ENCODE peak calls at places on chromosome 18, in five cellular contexts. T, Z, O, F and S are unnamed samples.

GRCh38 chr18:79527656-79528055 is 131.9 kb downstream of the NFATC1 start:
- DNase-seq in T (no peak), Z (no peak), O (no peak), F (no peak), S (no peak)

GRCh38 chr18:31373641-31374040 is 2.9 kb upstream of the DSG4 start:
- DNase-seq in T (no peak), F (no peak), Z (peak; percentile 67), O (no peak), S (no peak)

GRCh38 chr18:8610442-8610801 is 1.2 kb downstream of the RAB12 start:
- DNase-seq in O (peak; percentile 46), T (no peak), F (no peak), Z (no peak), S (no peak)

GRCh38 chr18:67977067-67977616 is 460.6 kb upstream of the DSEL start:
- DNase-seq in T (no peak), O (no peak), F (no peak), Z (no peak), S (no peak)

GRCh38 chr18:30280861-30281470 is 761.6 kb downstream of the DSC3 start:
- DNase-seq in O (peak; percentile 83), T (peak; percentile 38), F (no peak), Z (peak; percentile 42), S (peak; percentile 76)

GRCh38 chr18:51361130-51361860 is 163.8 kb upstream of the MEX3C start:
- DNase-seq in Z (peak; percentile 60), O (no peak), T (no peak), F (no peak), S (no peak)

GRCh38 chr18:2985628-2986027 is 27.3 kb downstream of the LPIN2 start:
- DNase-seq in O (peak; percentile 64), Z (peak; percentile 50), T (no peak), F (no peak), S (no peak)

GRCh38 chr18:58847383-58848071 is 17.1 kb upstream of the ZNF532 start:
- DNase-seq in O (no peak), Z (no peak), T (no peak), F (no peak), S (peak; percentile 99)

GRCh38 chr18:57837917-57838548 is 34.9 kb upstream of the ATP8B1 start:
- DNase-seq in Z (no peak), T (no peak), F (no peak), O (no peak), S (no peak)

DNA sequence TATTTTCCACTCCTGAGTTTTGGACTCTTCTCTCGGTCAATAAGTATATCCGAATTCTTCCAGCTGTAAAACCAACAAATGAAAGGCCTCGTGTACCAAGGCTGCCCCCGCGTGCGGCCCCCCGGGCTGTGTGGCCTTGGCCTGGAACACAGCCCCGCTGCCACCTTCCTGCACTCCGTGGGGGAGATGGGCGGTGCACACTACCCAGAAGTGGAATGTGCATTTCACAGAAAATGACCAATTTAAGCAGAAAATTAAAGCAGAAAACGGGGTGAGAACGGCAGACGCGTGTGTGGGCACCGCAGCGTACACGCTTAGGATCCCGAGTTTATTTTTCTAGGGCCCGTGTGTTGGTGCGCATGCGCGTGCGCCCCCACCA is 34.4 kb upstream of the ZNF516 start:
- DNase-seq in F (no peak), O (no peak), Z (no peak), T (no peak), S (no peak)
- H3K27me3 ChIP-seq in F (no peaks in the 10 kb centered on the region), O (no peaks in the 10 kb centered on the region), Z (peaks cover 31% of the 10 kb centered on the region), T (peaks cover 38% of the 10 kb centered on the region), S (peaks cover 3% of the 10 kb centered on the region)

GRCh38 chr18:47263197-47263827 is 11.9 kb upstream of the SKOR2 start:
- DNase-seq in F (no peak), Z (no peak), O (no peak), T (no peak), S (peak; percentile 70)
- H3K27me3 ChIP-seq in F (peaks cover 28% of the 10 kb centered on the region), Z (peaks cover 13% of the 10 kb centered on the region), O (peaks cover 54% of the 10 kb centered on the region), T (no peaks in the 10 kb centered on the region), S (peaks cover 50% of the 10 kb centered on the region)

DNA sequence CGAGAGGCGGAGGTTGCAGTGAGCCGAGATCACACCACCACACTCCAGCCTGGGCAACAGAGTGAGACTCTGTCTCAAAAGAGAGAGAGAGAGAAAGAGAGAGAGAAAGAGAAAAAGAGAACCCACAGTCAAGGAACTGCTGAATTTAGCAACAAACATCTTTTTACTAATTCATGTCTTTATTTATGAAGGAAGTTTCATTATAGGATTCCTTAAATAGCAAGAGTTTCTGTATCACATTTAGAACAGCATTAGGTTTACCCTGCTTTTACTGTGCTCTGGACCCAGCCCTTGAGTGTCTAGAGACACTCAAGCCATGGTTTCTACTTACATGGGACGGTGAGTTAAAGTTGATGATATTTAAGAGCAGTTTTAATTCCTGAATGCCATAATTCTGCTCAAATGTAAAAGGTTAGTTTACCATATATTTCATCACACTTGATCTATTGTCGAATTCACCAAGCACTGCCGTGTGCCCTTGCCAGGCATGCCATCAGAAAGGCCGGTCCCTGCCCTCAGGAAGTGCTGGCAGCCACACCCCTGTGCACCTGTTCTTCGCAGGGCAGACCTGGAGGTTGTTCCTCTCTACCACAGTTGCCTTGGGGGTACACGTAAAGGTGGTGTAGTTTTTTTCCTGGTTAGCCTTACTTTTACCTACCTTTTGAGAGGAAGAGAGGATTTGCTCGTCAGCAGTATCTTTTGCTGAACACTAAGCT is 153.3 kb downstream of the LDLRAD4 start:
- DNase-seq in F (peak; percentile 36), T (no peak), O (no peak), Z (no peak), S (no peak)
- H3K27me3 ChIP-seq in F (no peaks in the 10 kb centered on the region), T (no peaks in the 10 kb centered on the region), O (peaks cover 16% of the 10 kb centered on the region), Z (no peaks in the 10 kb centered on the region), S (no peaks in the 10 kb centered on the region)

DNA sequence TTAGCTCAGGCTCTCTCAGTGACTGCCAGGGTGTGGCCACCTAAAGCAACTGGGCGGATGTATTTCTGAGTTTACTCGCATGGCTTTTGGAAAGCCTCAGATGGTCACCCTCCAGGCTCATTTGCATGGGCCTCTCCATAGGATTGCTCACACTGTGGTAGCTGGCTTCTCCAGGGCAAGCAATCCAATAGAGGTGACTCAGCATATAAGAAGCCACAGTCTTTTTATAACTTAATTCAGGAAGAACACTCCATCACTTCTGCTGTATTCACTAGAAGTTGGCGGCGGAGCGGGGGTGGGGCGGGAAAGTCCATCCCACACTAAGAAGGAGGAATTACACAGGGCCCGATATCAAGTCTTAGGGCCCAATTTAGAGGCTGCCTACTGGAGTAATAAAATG is 3.6 kb upstream of the DOK6 start:
- DNase-seq in Z (no peak), T (no peak), O (no peak), F (no peak), S (peak; percentile 49)
- H3K27me3 ChIP-seq in Z (peaks cover 8% of the 10 kb centered on the region), T (no peaks in the 10 kb centered on the region), O (peaks cover 3% of the 10 kb centered on the region), F (no peaks in the 10 kb centered on the region), S (no peaks in the 10 kb centered on the region)

DNA sequence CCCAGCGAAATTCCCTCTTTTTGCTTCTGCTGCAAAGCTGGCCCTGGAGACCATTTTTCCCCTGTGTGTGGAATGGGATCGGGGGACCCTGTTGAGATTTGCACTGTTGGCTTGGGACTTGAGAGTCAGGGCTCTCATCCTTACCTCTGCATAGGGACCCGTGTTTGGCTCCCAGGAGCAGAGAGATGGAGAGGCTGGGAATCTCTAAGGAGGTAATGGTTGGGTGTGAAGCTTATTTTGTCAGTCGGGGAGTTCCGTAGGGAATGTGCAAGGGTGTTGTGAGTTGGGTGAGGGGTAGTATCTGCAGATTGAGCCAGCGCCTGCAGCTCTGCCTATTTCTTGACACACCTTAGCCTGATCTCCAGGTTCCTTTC is 4.5 kb downstream of the GATA6 start:
- DNase-seq in T (no peak), Z (no peak), F (no peak), O (no peak), S (no peak)
- H3K27me3 ChIP-seq in T (peaks cover 41% of the 10 kb centered on the region), Z (no peaks in the 10 kb centered on the region), F (no peaks in the 10 kb centered on the region), O (no peaks in the 10 kb centered on the region), S (peaks cover 30% of the 10 kb centered on the region)

DNA sequence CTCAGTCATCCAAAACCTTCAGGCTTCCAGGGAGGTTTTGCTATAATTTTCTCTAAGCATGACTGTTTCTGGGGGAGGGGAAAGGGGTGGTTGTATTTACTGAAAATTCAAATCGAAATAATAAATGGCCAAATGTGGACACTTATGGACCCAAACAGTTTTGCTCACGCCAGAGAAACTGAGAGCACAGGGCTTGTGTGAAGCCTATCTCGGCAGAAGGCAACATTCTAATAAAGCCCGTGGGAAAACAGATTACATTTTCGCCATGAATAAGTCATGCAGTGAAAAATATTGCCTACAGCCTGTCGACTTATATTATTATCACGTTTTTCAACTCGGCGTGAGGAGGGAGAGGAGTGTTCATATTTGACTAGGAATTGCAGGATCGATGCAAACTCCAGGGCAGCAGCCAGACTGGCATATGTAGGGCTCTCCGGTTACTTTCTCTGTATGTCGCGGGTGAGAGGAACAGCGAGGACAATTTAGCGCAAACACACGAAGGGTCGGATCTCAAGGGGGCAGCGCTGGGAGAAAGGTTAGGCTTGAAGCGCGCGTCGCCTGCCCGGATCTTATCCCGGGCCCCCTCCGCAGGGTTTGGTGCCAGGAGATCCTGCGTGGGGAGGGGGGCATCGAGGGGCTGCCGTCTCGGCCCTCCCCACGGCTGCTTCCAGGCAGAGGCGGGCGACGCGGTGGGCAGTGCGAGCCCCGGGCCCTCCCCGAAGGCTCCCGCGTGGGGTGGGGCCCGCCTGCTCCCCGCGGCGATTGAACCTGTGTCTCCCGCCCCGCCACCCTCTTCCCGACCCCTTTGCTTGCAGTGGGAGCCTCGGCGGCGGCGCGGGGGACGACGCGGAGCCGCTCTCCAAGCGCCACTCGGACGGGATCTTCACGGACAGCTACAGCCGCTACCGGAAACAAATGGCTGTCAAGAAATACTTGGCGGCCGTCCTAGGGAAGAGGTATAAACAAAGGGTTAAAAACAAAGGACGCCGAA is 4.3 kb downstream of the ADCYAP1 start:
- DNase-seq in F (no peak), T (no peak), Z (no peak), O (peak; percentile 21), S (peak; percentile 40)
- H3K27me3 ChIP-seq in F (peaks cover 25% of the 10 kb centered on the region), T (peaks cover 14% of the 10 kb centered on the region), Z (peaks cover 59% of the 10 kb centered on the region), O (peaks cover 85% of the 10 kb centered on the region), S (peaks cover 65% of the 10 kb centered on the region)

GRCh38 chr18:47253101-47253654 is 1.7 kb upstream of the SKOR2 start:
- DNase-seq in F (no peak), O (no peak), T (no peak), Z (no peak), S (no peak)
- H3K27me3 ChIP-seq in F (peaks cover 29% of the 10 kb centered on the region), O (peaks cover 91% of the 10 kb centered on the region), T (peaks cover 7% of the 10 kb centered on the region), Z (peaks cover 28% of the 10 kb centered on the region), S (peaks cover 86% of the 10 kb centered on the region)

DNA sequence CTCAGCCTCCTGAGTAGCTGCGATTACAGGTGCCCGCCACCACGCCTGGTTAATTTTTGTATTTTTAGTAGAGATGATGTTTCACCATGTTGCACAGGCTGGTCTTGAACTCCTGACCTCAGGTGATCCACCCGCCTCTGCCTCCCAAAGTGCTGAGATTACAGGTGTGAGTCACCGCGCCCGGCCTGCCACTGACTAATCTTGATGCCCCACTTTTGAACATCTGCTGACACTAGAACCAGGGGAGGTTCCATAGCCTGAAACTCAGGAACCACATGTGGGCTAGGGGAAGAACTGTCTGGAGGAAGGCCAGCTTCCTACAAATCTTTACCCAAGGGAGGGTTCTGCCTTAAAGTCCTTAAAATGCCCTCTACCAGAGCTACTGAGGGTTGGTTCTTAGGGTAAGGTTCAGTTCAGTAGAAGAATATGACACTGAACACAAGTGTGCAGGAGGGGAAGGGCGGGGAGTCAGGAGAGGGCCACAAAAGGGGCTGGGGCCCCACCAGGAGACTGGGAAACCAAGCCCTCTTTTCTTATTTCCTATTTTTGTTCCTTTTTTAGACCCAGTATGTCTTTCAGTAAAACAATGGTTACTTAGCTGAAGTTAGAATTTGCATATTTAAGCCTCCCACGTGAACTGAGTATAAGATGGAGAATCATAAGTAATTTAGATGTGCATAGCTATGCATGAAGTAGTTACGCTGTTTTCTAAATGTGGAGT is 6.3 kb upstream of the RAB31 start:
- DNase-seq in F (peak; percentile 52), Z (no peak), O (no peak), T (no peak), S (no peak)
- H3K27me3 ChIP-seq in F (no peaks in the 10 kb centered on the region), Z (peaks cover 32% of the 10 kb centered on the region), O (no peaks in the 10 kb centered on the region), T (no peaks in the 10 kb centered on the region), S (no peaks in the 10 kb centered on the region)